ENCODE peak calls at places on chromosomes 3 and 15, in four cellular contexts. O is NCI-H1105, U is NCI-H2081, C is ureter. D is an unnamed sample.
A peak's percentile ranks its signal among the peaks of the same experiment; 100 is the strongest.

GRCh38 chr3:42118762-42119361 is 27.7 kb downstream of the TRAK1 start:
- DNase-seq in O (no peak), U (no peak), C (no peak), D (no peak)

GRCh38 chr3:117443014-117443413 is 733.4 kb downstream of the TUSC7 start:
- DNase-seq in O (no peak), U (no peak), C (no peak), D (no peak)

GRCh38 chr3:72889310-72890165 is 1.7 kb downstream of the GXYLT2 start:
- DNase-seq in O (no peak), U (no peak), C (no peak), D (no peak)

GRCh38 chr3:18648868-18649450 is 223.8 kb upstream of the SATB1 start:
- DNase-seq in O (no peak), U (no peak), C (no peak), D (no peak)

GRCh38 chr3:190072856-190073255 is 47.8 kb downstream of the P3H2 start:
- DNase-seq in O (no peak), U (no peak), C (no peak), D (no peak)

GRCh38 chr15:51016615-51017014 is 78.1 kb downstream of the TNFAIP8L3 start:
- DNase-seq in O (no peak), U (no peak), C (no peak), D (no peak)

GRCh38 chr3:159761377-159761776 is 227.3 kb upstream of the IL12A start:
- DNase-seq in O (no peak), U (peak; percentile 20), C (no peak), D (no peak)

GRCh38 chr15:80978685-80979084 is 10.9 kb downstream of the MESD start:
- DNase-seq in O (no peak), U (no peak), C (no peak), D (no peak)

GRCh38 chr3:4795905-4796304 is 183.3 kb upstream of the BHLHE40 start:
- DNase-seq in O (no peak), U (no peak), C (no peak), D (no peak)